ENCODE peak calls at places on chromosomes 4 and X, in nine cellular contexts. D is heart left ventricle; Z is mammary epithelial cell; H is endothelial cell of umbilical vein; B is fibroblast of mammary gland; V is CD8-positive, alpha-beta T cell; Y is kidney epithelial cell; E is neural progenitor cell; N is left ventricle myocardium inferior. X is an unnamed sample.

GRCh38 chr4:77849278-77849965 is 13.2 kb upstream of the MRPL1 start:
- DNase-seq in D (no peak), Z (no peak), H (peak), B (no peak), V (no peak), Y (no peak), E (no peak), N (no peak), X (no peak)

GRCh38 chrX:50697691-50698090 is 116.3 kb downstream of the SHROOM4 start:
- DNase-seq in D (no peak), Z (peak), H (peak), B (peak), V (no peak), Y (peak), E (no peak), N (no peak), X (no peak)

GRCh38 chr4:143616771-143617170 is 83.7 kb downstream of the FREM3 start:
- DNase-seq in D (no peak), Z (peak), H (no peak), B (peak), V (no peak), Y (peak), E (no peak), N (no peak), X (no peak)

GRCh38 chr4:187302456-187302855 is 578.8 kb upstream of the FAT1 start:
- DNase-seq in D (no peak), Z (no peak), H (no peak), B (peak), V (no peak), Y (no peak), E (no peak), N (no peak), X (no peak)

GRCh38 chrX:27966492-27966891 is 14.8 kb downstream of the DCAF8L1 start:
- DNase-seq in D (no peak), Z (peak), H (peak), B (no peak), V (no peak), Y (no peak), E (no peak), N (no peak), X (no peak)

GRCh38 chr4:1014395-1015167 is 3.2 kb downstream of the FGFRL1 start:
- DNase-seq in D (no peak), Z (no peak), H (no peak), B (no peak), V (no peak), Y (no peak), E (peak), N (no peak), X (no peak)

GRCh38 chr4:150782311-150782710 is 200.4 kb downstream of the MAB21L2 start:
- DNase-seq in D (no peak), Z (no peak), H (peak), B (no peak), V (no peak), Y (peak), E (no peak), N (no peak), X (no peak)

GRCh38 chr4:150140774-150141400 is 62.6 kb downstream of the DCLK2 start:
- DNase-seq in D (no peak), Z (peak), H (peak), B (peak), V (no peak), Y (no peak), E (no peak), N (no peak), X (no peak)

GRCh38 chr4:73620115-73620792 is at the start of gene RASSF6:
- DNase-seq in D (no peak), Z (peak), H (no peak), B (no peak), V (no peak), Y (no peak), E (peak), N (no peak), X (no peak)
- H3K4me3 ChIP-seq in D (no peak), Z (peak), H (no peak), B (no peak), V (no peak), Y (peak), E (peak), N (peak), X (no peak)

GRCh38 chrX:155028749-155029360 is 2.2 kb downstream of the FUNDC2 start:
- DNase-seq in D (no peak), Z (peak), H (peak), B (peak), V (no peak), Y (no peak), E (no peak), N (no peak), X (no peak)
- H3K4me3 ChIP-seq in D (peak), Z (no peak), H (no peak), B (no peak), V (no peak), Y (no peak), E (peak), N (peak), X (no peak)

GRCh38 chr4:76208005-76208765 is 5.4 kb downstream of the SCARB2 start:
- DNase-seq in D (peak), Z (peak), H (peak), B (peak), V (no peak), Y (no peak), E (no peak), N (peak), X (no peak)
- H3K4me3 ChIP-seq in D (peak), Z (no peak), H (peak), B (peak), V (no peak), Y (no peak), E (no peak), N (peak), X (no peak)

GRCh38 chr4:92362002-92362401 is 58.2 kb downstream of the GRID2 start:
- DNase-seq in D (no peak), Z (no peak), H (no peak), B (no peak), V (no peak), Y (no peak), E (no peak), N (no peak), X (no peak)

GRCh38 chr4:92359481-92359880 is 55.7 kb downstream of the GRID2 start:
- DNase-seq in D (no peak), Z (no peak), H (peak), B (no peak), V (no peak), Y (no peak), E (no peak), N (no peak), X (no peak)
- H3K4me3 ChIP-seq in D (no peak), Z (no peak), H (no peak), B (no peak), V (no peak), Y (no peak), E (no peak), N (no peak), X (no peak)

GRCh38 chrX:75784689-75785491 is at the start of gene MAGEE2:
- DNase-seq in D (no peak), Z (no peak), H (no peak), B (no peak), V (no peak), Y (no peak), E (no peak), N (peak), X (no peak)
- H3K4me3 ChIP-seq in D (peak), Z (no peak), H (no peak), B (no peak), V (peak), Y (no peak), E (no peak), N (peak), X (no peak)

X was measured in CD8-positive, alpha-beta memory T cell.